ENCODE peak calls at places on chromosomes 6 and 20, in five cellular contexts. M, Z, D, G and J are unnamed samples.

GRCh38 chr6:16402501-16402900 is 164.1 kb downstream of the GMPR start:
- DNase-seq in D (no peak), G (no peak), M (no peak), Z (no peak), J (no peak)

GRCh38 chr6:35024601-35025054 is 116.5 kb downstream of the TCP11 start:
- DNase-seq in M (peak; percentile 25), G (peak; percentile 66), D (peak; percentile 71), Z (no peak), J (peak; percentile 66)

GRCh38 chr6:7235712-7236311 is 77.2 kb downstream of the SSR1 start:
- DNase-seq in G (no peak), Z (no peak), D (no peak), M (no peak), J (no peak)

GRCh38 chr6:2097464-2097863 is 147.9 kb downstream of the GMDS start:
- DNase-seq in M (no peak), Z (no peak), D (no peak), G (no peak), J (no peak)

GRCh38 chr6:56490994-56491393 is 151.7 kb downstream of the DST start:
- DNase-seq in M (peak; percentile 27), G (no peak), D (peak; percentile 7), Z (no peak), J (no peak)

GRCh38 chr20:59823860-59824259 is 109.6 kb downstream of the SYCP2 start:
- DNase-seq in Z (no peak), M (no peak), D (no peak), G (no peak), J (no peak)

GRCh38 chr6:393391-394221 is 2.1 kb downstream of the IRF4 start:
- DNase-seq in Z (peak; percentile 53), D (no peak), G (no peak), M (no peak), J (no peak)

GRCh38 chr6:111978826-111979225 is 75.1 kb upstream of the CCN6 start:
- DNase-seq in G (no peak), D (peak; percentile 38), M (no peak), Z (no peak), J (no peak)

GRCh38 chr6:158071121-158072082 is 89.7 kb downstream of the SYNJ2 start:
- DNase-seq in G (no peak), D (no peak), M (no peak), Z (no peak), J (no peak)

GRCh38 chr6:33276581-33276863 is 401 bp upstream of the B3GALT4 start:
- DNase-seq in Z (no peak), D (no peak), M (no peak), G (no peak), J (no peak)

GRCh38 chr6:52662031-52662430 is 8.9 kb upstream of the TMEM14A start:
- DNase-seq in Z (no peak), D (no peak), G (no peak), M (peak; percentile 73), J (no peak)

GRCh38 chr20:12171927-12172581 is 254.4 kb downstream of the BTBD3 start:
- DNase-seq in D (peak; percentile 79), G (no peak), Z (no peak), M (no peak), J (no peak)

GRCh38 chr20:46348972-46349741 is 40.9 kb upstream of the CDH22 start:
- DNase-seq in G (peak; percentile 66), Z (peak; percentile 82), M (peak; percentile 54), D (peak; percentile 74), J (peak; percentile 72)

GRCh38 chr20:54029176-54029575 is 41.2 kb downstream of the BCAS1 start:
- DNase-seq in G (no peak), M (no peak), Z (no peak), D (no peak), J (no peak)

GRCh38 chr20:8305449-8305978 is 173.4 kb downstream of the PLCB1 start:
- DNase-seq in G (peak; percentile 53), M (peak; percentile 53), D (peak; percentile 14), Z (peak; percentile 47), J (peak; percentile 63)

GRCh38 chr6:20877008-20877937 is 343.0 kb downstream of the CDKAL1 start:
- DNase-seq in Z (no peak), G (peak; percentile 79), D (peak; percentile 85), M (peak; percentile 94), J (no peak)

GRCh38 chr6:41970436-41970846 is 28.8 kb upstream of the CCND3 start:
- DNase-seq in Z (no peak), D (peak; percentile 63), G (peak; percentile 60), M (no peak), J (no peak)

GRCh38 chr6:112802154-112802553 is 455.0 kb downstream of the RFPL4B start:
- DNase-seq in M (peak; percentile 54), D (peak; percentile 73), G (no peak), Z (no peak), J (no peak)

GRCh38 chr20:37879843-37880242 is 23.1 kb upstream of the VSTM2L start:
- DNase-seq in D (no peak), M (no peak), Z (no peak), G (no peak), J (no peak)